ENCODE peak calls at places on chromosomes 16 and 17, in seven cellular contexts. E is MM.1S; B is C1 segment of cervical spinal cord; J is activated T-cell treated with anti-CD3 and anti-CD28 coated beads for 24 hours; Q is pancreas; R is activated CD4-positive, alpha-beta T cell treated with anti-CD3 and anti-CD28 coated beads, Interleukin-2, amount 50 U/mL, for 24 hours; L is AML-193. K is an unnamed sample.

GRCh38 chr17:82287849-82288601 is 14.5 kb upstream of the CSNK1D start:
- DNase-seq in E (no peak), B (no peak), J (no peak), Q (peak; percentile 84), R (no peak), L (peak; percentile 87), K (peak; percentile 96)

GRCh38 chr16:27800817-27801216 is 250.9 kb downstream of the KATNIP start:
- DNase-seq in E (no peak), B (no peak), J (no peak), Q (no peak), R (no peak), L (no peak), K (no peak)

GRCh38 chr17:1625053-1625452 is 3.6 kb downstream of the SLC43A2 start:
- DNase-seq in E (no peak), B (no peak), J (no peak), Q (no peak), R (no peak), L (no peak), K (no peak)

GRCh38 chr16:72876981-72877373 is 171.0 kb downstream of the ZFHX3 start:
- DNase-seq in E (no peak), B (no peak), J (no peak), Q (no peak), R (no peak), L (no peak), K (no peak)

GRCh38 chr17:73536700-73537680 is 107.3 kb downstream of the SDK2 start:
- DNase-seq in E (no peak), B (no peak), J (no peak), Q (no peak), R (no peak), L (no peak), K (no peak)

GRCh38 chr16:49605536-49606241 is 232.1 kb downstream of the C16orf78 start:
- DNase-seq in E (no peak), B (no peak), J (no peak), Q (no peak), R (no peak), L (no peak), K (no peak)

GRCh38 chr16:66830422-66831404 is at the start of gene NAE1:
- DNase-seq in E (peak; percentile 90), B (peak; percentile 79), J (peak; percentile 89), Q (peak; percentile 97), R (peak; percentile 84), L (peak; percentile 78), K (peak; percentile 93)

GRCh38 chr16:72493681-72494415 is 321.9 kb upstream of the PMFBP1 start:
- DNase-seq in E (no peak), B (no peak), J (no peak), Q (no peak), R (no peak), L (no peak), K (no peak)

GRCh38 chr17:61416540-61417363 is 17.1 kb downstream of the TBX2 start:
- DNase-seq in E (peak; percentile 74), B (peak; percentile 27), J (peak; percentile 58), Q (peak; percentile 88), R (no peak), L (peak; percentile 92), K (peak; percentile 96)

GRCh38 chr16:64307431-64307830 is 814.4 kb downstream of the CDH11 start:
- DNase-seq in E (no peak), B (no peak), J (no peak), Q (no peak), R (no peak), L (no peak), K (no peak)

GRCh38 chr17:32881054-32881453 is 4.1 kb upstream of the MYO1D start:
- DNase-seq in E (no peak), B (no peak), J (no peak), Q (no peak), R (no peak), L (no peak), K (no peak)

GRCh38 chr16:1980026-1980769 is 1.1 kb downstream of the NOXO1 start:
- DNase-seq in E (no peak), B (no peak), J (no peak), Q (no peak), R (no peak), L (no peak), K (no peak)

GRCh38 chr16:3880623-3881498 is at the start of gene CREBBP:
- DNase-seq in E (peak; percentile 94), B (peak; percentile 55), J (peak; percentile 81), Q (peak; percentile 94), R (peak; percentile 74), L (peak; percentile 70), K (peak; percentile 94)